ENCODE peak calls at places on chromosomes 7 and 10, in six cellular contexts. X is right lobe of liver; I is GM23248; D is CD8-positive, alpha-beta T cell; T is ovary; E is esophagus muscularis mucosa. R is an unnamed sample. For H3K36me3, H3K9me3 and H3K4me1, the result is how much of the 10 kb centered on the place peaks cover.

GRCh38 chr10:33129181-33129928 is 171.3 kb upstream of the ITGB1 start:
- DNase-seq in E (no peak), D (no peak), X (no peak), T (no peak), I (peak), R (no peak)

GRCh38 chr10:100345570-100346330 is 1.3 kb upstream of the SCD start:
- DNase-seq in D (no peak), E (no peak), T (peak), X (peak), I (peak), R (peak)

GRCh38 chr7:106346678-106347217 is 62.0 kb upstream of the NAMPT start:
- DNase-seq in D (peak), I (peak), E (peak), X (no peak), T (no peak), R (no peak)

GRCh38 chr10:125060851-125061556 is 99.4 kb downstream of the CTBP2 start:
- DNase-seq in I (peak), X (peak), T (peak), E (peak), D (peak), R (peak)

GRCh38 chr7:151724250-151724915 is 152.5 kb downstream of the PRKAG2 start:
- DNase-seq in X (no peak), T (no peak), D (no peak), E (no peak), I (no peak), R (no peak)

GRCh38 chr7:98323597-98324322 is 42.3 kb downstream of the BRI3 start:
- DNase-seq in T (no peak), D (no peak), E (no peak), X (no peak), I (peak), R (peak)

GRCh38 chr10:24901686-24902399 is 50.6 kb downstream of the PRTFDC1 start:
- DNase-seq in I (peak), X (no peak), T (no peak), E (no peak), D (no peak), R (no peak)

GRCh38 chr7:45001138-45001694 is 1.2 kb downstream of the CCM2 start:
- DNase-seq in D (peak), E (no peak), X (peak), T (no peak), I (peak), R (no peak)

GRCh38 chr7:94529516-94529915 is 19.9 kb downstream of the CASD1 start:
- DNase-seq in I (peak), X (no peak), E (no peak), T (no peak), D (no peak), R (no peak)

GRCh38 chr7:29839302-29839701 is 33.0 kb downstream of the WIPF3 start:
- DNase-seq in X (no peak), T (peak), D (no peak), I (peak), E (peak), R (no peak)

GRCh38 chr7:36601596-36601995 is 122.7 kb downstream of the AOAH start:
- DNase-seq in I (no peak), D (no peak), X (no peak), T (no peak), E (peak), R (no peak)

GRCh38 chr7:115216652-115217051 is 294.8 kb downstream of the MDFIC start:
- DNase-seq in I (peak), T (no peak), E (no peak), X (no peak), D (no peak), R (peak)

GRCh38 chr10:77909021-77909754 is 17.4 kb downstream of the DLG5 start:
- DNase-seq in D (no peak), T (no peak), X (no peak), E (no peak), I (peak), R (no peak)

GRCh38 chr10:133466683-133467275 is 13.0 kb downstream of the SCART1 start:
- DNase-seq in I (no peak), D (no peak), T (no peak), X (no peak), E (peak), R (no peak)

GRCh38 chr7:97145068-97145467 is 27.6 kb downstream of the SDHAF3 start:
- DNase-seq in T (no peak), E (no peak), I (peak), X (no peak), D (no peak), R (no peak)

GRCh38 chr10:31758495-31758894 is 170.1 kb downstream of the ARHGAP12 start:
- DNase-seq in I (peak), E (no peak), T (no peak), X (no peak), D (no peak), R (peak)

GRCh38 chr7:20786779-20787651 is at the start of gene SP8:
- DNase-seq in D (no peak), E (no peak), T (no peak), I (peak), X (no peak), R (no peak)

GRCh38 chr10:60948871-60949270 is 4.9 kb upstream of the RHOBTB1 start:
- DNase-seq in E (no peak), I (peak), T (no peak), X (no peak), D (no peak), R (no peak)

GRCh38 chr10:100158044-100158805 is 27.6 kb downstream of the ERLIN1 start:
- DNase-seq in T (no peak), D (no peak), I (no peak), E (no peak), X (no peak), R (no peak)

GRCh38 chr10:109773818-109774440 is 149.4 kb downstream of the XPNPEP1 start:
- DNase-seq in I (peak), X (no peak), D (no peak), E (peak), T (no peak), R (no peak)

GRCh38 chr10:34403512-34403911 is 411.6 kb downstream of the PARD3 start:
- DNase-seq in E (no peak), I (no peak), X (no peak), D (no peak), T (no peak), R (no peak)

GRCh38 chr10:73779018-73779417 is 2.8 kb upstream of the CHCHD1 start:
- DNase-seq in D (no peak), X (no peak), T (no peak), I (no peak), E (no peak), R (no peak)

GRCh38 chr7:36777062-36777461 is 52.8 kb upstream of the AOAH start:
- DNase-seq in E (no peak), X (no peak), T (no peak), I (no peak), D (peak), R (no peak)

GRCh38 chr10:130493446-130494198 is 357.4 kb downstream of the GLRX3 start:
- DNase-seq in T (no peak), D (no peak), I (no peak), X (no peak), E (no peak), R (no peak)

GRCh38 chr10:43265799-43266721 is 805 bp downstream of the RASGEF1A start:
- DNase-seq in E (peak), I (peak), T (peak), X (peak), D (peak), R (no peak)

GRCh38 chr7:2613113-2613925 is 18.5 kb upstream of the TTYH3 start:
- DNase-seq in E (no peak), X (no peak), T (no peak), I (no peak), D (no peak), R (no peak)

GRCh38 chr7:142798451-142799438 is 28.0 kb downstream of the PRSS2 start:
- DNase-seq in X (no peak), D (no peak), I (no peak), T (no peak), E (peak), R (no peak)

GRCh38 chr7:74092964-74093339 is 9.3 kb downstream of the LIMK1 start:
- DNase-seq in T (peak), E (no peak), X (no peak), I (peak), D (no peak), R (no peak)

GRCh38 chr10:78763651-78764395 is 304.9 kb upstream of the ZMIZ1 start:
- DNase-seq in E (no peak), X (no peak), D (no peak), T (peak), I (no peak), R (no peak)

GRCh38 chr10:114548662-114549061 is 109.4 kb downstream of the ABLIM1 start:
- DNase-seq in T (peak), X (peak), I (peak), E (no peak), D (no peak), R (peak)

GRCh38 chr7:109522585-109522984 is 952.9 kb downstream of the DNAJB9 start:
- DNase-seq in E (no peak), X (no peak), I (no peak), T (no peak), D (no peak), R (no peak)

GRCh38 chr10:127027786-127028185 is 122.6 kb downstream of the DOCK1 start:
- DNase-seq in E (no peak), I (no peak), X (peak), T (no peak), D (no peak), R (no peak)

GRCh38 chr10:127024655-127025054 is 119.4 kb downstream of the DOCK1 start:
- DNase-seq in E (no peak), I (peak), T (peak), X (no peak), D (no peak), R (peak)

GRCh38 chr10:127028556-127028955 is 123.3 kb downstream of the DOCK1 start:
- DNase-seq in X (no peak), E (no peak), D (no peak), T (no peak), I (no peak), R (no peak)

GRCh38 chr10:127033116-127033515 is 127.9 kb downstream of the DOCK1 start:
- DNase-seq in D (no peak), I (no peak), X (no peak), T (no peak), E (no peak), R (no peak)

GRCh38 chr10:127029061-127029460 is 123.8 kb downstream of the DOCK1 start:
- DNase-seq in I (no peak), T (no peak), X (no peak), D (no peak), E (no peak), R (no peak)
- H3K36me3 ChIP-seq in I (under half), T (under half), X (under half), D (under half), E (half or more), R (under half)

DNA sequence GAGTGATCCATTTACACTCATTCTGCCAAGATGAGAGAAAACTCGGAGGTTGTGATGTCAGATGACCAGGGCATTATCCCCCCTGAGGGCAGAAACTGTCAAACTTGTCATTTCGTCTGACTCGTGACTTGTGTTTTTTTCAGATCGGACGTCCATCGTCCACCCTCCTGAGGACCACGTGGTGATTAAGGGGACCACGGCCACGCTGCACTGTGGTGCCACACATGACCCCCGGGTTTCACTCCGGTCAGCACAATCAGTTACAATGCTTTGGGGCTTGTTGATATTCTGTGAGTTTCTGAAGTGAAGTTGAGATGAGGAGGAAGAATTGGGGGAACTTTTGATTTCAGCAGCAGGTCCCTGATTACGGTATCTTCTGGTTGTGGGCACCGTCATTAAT is 670.3 kb downstream of the SDK1 start:
- DNase-seq in D (no peak), T (no peak), I (no peak), X (no peak), E (no peak), R (no peak)
- H3K9me3 ChIP-seq in D (under half), T (under half), I (under half), X (under half), E (under half), R (under half)

DNA sequence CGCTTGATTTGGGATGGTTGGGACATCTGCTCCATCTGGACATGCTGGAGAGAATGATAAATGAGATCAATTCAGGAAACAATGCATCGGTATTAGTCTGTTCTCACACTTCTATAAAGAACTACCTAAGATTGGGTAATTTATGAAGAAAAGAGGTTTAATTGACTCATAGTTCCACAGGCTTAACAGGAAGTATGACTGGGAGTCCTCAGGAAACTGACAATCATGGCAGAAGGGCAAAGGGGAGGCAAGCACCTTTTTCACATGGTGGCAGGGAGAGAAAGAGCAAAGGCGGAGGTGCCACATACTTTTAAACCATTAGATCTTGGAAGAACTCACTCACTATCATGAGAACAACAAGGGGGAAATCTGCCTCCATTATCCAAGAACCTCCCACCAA is 16.8 kb upstream of the TSPAN12 start:
- DNase-seq in D (no peak), X (no peak), E (no peak), T (no peak), I (no peak), R (no peak)
- H3K4me1 ChIP-seq in D (under half), X (under half), E (under half), T (under half), I (under half), R (under half)

DNA sequence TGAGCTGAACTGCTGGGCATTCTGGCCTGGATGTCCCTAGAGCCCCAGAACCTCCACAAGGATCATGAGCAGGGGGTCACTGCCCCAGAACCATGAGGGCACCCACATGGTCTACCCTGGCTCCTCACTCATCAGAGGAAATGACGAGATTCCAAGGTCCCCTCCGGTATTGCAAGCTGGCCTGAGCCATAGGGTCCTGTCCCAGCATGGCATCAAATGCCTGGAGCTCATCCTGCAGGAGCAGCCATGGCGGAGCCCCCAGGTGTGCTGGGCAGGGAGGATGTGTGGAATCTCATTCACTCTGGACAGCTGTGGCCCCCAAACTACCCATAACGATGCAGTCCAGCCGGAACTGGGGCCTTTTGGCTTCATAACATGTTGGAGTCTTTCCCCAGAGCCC is 66.6 kb upstream of the ANTXRL start:
- DNase-seq in D (no peak), I (no peak), X (peak), T (no peak), E (peak), R (no peak)
- H3K36me3 ChIP-seq in D (under half), I (under half), X (under half), T (under half), E (under half), R (under half)

GRCh38 chr10:5897504-5897903 is 7.5 kb downstream of the FBH1 start:
- DNase-seq in T (peak), D (no peak), X (no peak), E (no peak), I (no peak), R (no peak)

GRCh38 chr10:5898163-5898562 is 8.1 kb downstream of the FBH1 start:
- DNase-seq in X (no peak), I (no peak), D (no peak), E (no peak), T (no peak), R (no peak)

GRCh38 chr10:5902511-5903274 is 12.7 kb downstream of the FBH1 start:
- DNase-seq in T (no peak), I (no peak), D (no peak), E (no peak), X (peak), R (no peak)

GRCh38 chr10:5903563-5903962 is 13.5 kb downstream of the FBH1 start:
- DNase-seq in I (no peak), T (no peak), D (no peak), X (no peak), E (no peak), R (no peak)

GRCh38 chr10:5900247-5900646 is 10.2 kb downstream of the FBH1 start:
- DNase-seq in T (no peak), X (no peak), I (no peak), E (no peak), D (no peak), R (no peak)
- H3K9me3 ChIP-seq in T (under half), X (under half), I (under half), E (under half), D (under half), R (under half)

DNA sequence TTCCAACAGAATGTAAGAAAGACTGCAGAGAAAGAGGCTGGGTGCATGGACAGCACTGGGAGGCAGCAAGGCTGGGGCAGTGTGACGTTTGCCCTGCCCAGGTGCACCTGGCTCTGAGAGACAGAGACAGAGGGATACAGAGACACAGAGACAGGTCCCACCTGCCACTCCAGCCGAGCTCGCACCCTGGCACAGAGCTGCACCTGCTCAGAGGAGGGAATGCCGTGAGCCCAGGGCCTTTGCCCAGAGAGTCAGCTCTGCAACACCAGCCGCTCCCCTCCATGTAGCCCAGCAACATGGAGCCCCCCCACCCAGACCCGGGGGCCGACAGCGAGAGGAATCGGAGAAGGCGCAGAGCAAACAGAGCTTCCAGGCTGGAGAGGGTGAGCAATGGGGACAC is 35.3 kb upstream of the PROSER2 start:
- DNase-seq in I (no peak), D (no peak), T (no peak), X (no peak), E (no peak), R (no peak)
- H3K4me1 ChIP-seq in I (under half), D (under half), T (under half), X (under half), E (under half), R (under half)

GRCh38 chr10:87957702-87958101 is 94.3 kb downstream of the PTEN start:
- DNase-seq in D (no peak), I (no peak), X (no peak), T (no peak), E (no peak), R (no peak)
- H3K36me3 ChIP-seq in D (under half), I (half or more), X (under half), T (under half), E (under half), R (under half)